ENCODE peak calls at places on chromosomes 6 and 20, in six cellular contexts. B, F, D, U, I and Z are unnamed samples.

GRCh38 chr20:42985628-42986027 is 204.1 kb downstream of the PTPRT start:
- DNase-seq in I (no peak), D (no peak), U (no peak), B (no peak), F (no peak), Z (no peak)

GRCh38 chr20:32972181-32973076 is 31.8 kb downstream of the SUN5 start:
- DNase-seq in B (no peak), U (peak), I (peak), F (no peak), D (no peak), Z (no peak)

GRCh38 chr20:25058051-25058796 is at the start of gene ACSS1:
- DNase-seq in D (peak), U (peak), B (peak), F (no peak), I (peak), Z (peak)

GRCh38 chr6:45642331-45643126 is 264.8 kb upstream of the SUPT3H start:
- DNase-seq in F (no peak), B (no peak), U (no peak), D (no peak), I (no peak), Z (no peak)

GRCh38 chr6:37477186-37477585 is 22.5 kb downstream of the CCDC167 start:
- DNase-seq in F (no peak), D (no peak), U (no peak), B (peak), I (no peak), Z (no peak)

GRCh38 chr6:84635081-84635745 is 129.2 kb downstream of the TBX18 start:
- DNase-seq in B (no peak), U (no peak), I (no peak), F (no peak), D (no peak), Z (no peak)

GRCh38 chr6:117555882-117556498 is 46.3 kb downstream of the GOPC start:
- DNase-seq in U (peak), F (no peak), D (peak), B (no peak), I (peak), Z (peak)

GRCh38 chr20:46959081-46959692 is 64.5 kb downstream of the EYA2 start:
- DNase-seq in D (peak), U (no peak), I (no peak), F (peak), B (no peak), Z (no peak)

GRCh38 chr6:132219901-132220300 is 181.4 kb downstream of the MOXD1 start:
- DNase-seq in B (no peak), F (no peak), D (no peak), I (no peak), U (no peak), Z (peak)

GRCh38 chr6:162258647-162259046 is 468.9 kb downstream of the PRKN start:
- DNase-seq in U (no peak), D (no peak), F (no peak), B (no peak), I (no peak), Z (no peak)

GRCh38 chr6:26185004-26185403 is 97.8 kb downstream of the HFE start:
- DNase-seq in I (no peak), F (no peak), U (no peak), B (no peak), D (no peak), Z (no peak)

GRCh38 chr6:145110109-145110508 is 625.2 kb downstream of the EPM2A start:
- DNase-seq in U (no peak), F (no peak), B (no peak), I (no peak), D (no peak), Z (no peak)

GRCh38 chr6:111207141-111207858 is 120.0 kb downstream of the SLC16A10 start:
- DNase-seq in U (no peak), B (no peak), I (no peak), D (no peak), F (no peak), Z (no peak)

GRCh38 chr6:106446287-106446885 is 85.9 kb downstream of the CRYBG1 start:
- DNase-seq in F (no peak), B (no peak), D (no peak), I (no peak), U (no peak), Z (no peak)

GRCh38 chr6:136945626-136946235 is 23.6 kb downstream of the SLC35D3 start:
- DNase-seq in U (no peak), F (no peak), I (no peak), B (no peak), D (no peak), Z (no peak)

GRCh38 chr20:57860576-57860975 is 150.8 kb upstream of the PMEPA1 start:
- DNase-seq in F (no peak), B (no peak), U (no peak), D (no peak), I (no peak), Z (no peak)

GRCh38 chr20:62941792-62942191 is 3.8 kb downstream of the GID8 start:
- DNase-seq in I (no peak), D (no peak), B (no peak), U (no peak), F (no peak), Z (no peak)

GRCh38 chr20:431012-431904 is 23.2 kb downstream of the RBCK1 start:
- DNase-seq in B (no peak), I (no peak), D (peak), U (no peak), F (no peak), Z (peak)

GRCh38 chr6:44036196-44036595 is 91.1 kb downstream of the MRPL14 start:
- DNase-seq in I (no peak), U (no peak), D (no peak), B (no peak), F (no peak), Z (no peak)

GRCh38 chr20:57760698-57761412 is 51.0 kb upstream of the PMEPA1 start:
- DNase-seq in B (peak), D (no peak), I (no peak), U (no peak), F (no peak), Z (no peak)